ENCODE peak calls at places on chromosome 16, in five cellular contexts. One of them, this sample, is unnamed.

GRCh38 chr16:73054732-73055481 is 7.0 kb upstream of the ZFHX3 start:
- DNase-seq in stomach: no peak
- DNase-seq in non-pigmented ciliary epithelial cell: no peak
- DNase-seq in osteocyte: no peak
- DNase-seq in activated naive CD8-positive, alpha-beta T cell treated with anti-CD3 and anti-CD28 coated beads, Interleukin-2, amount 50 U/mL, for 24 hours: no peak
- DNase-seq in this sample: no peak

GRCh38 chr16:58118801-58119508 is 10.2 kb downstream of the CFAP20 start:
- DNase-seq in activated naive CD8-positive, alpha-beta T cell treated with anti-CD3 and anti-CD28 coated beads, Interleukin-2, amount 50 U/mL, for 24 hours: no peak
- DNase-seq in osteocyte: no peak
- DNase-seq in non-pigmented ciliary epithelial cell: no peak
- DNase-seq in stomach: no peak
- DNase-seq in this sample: no peak

GRCh38 chr16:74563828-74564263 is 43.1 kb downstream of the GLG1 start:
- DNase-seq in osteocyte: no peak
- DNase-seq in activated naive CD8-positive, alpha-beta T cell treated with anti-CD3 and anti-CD28 coated beads, Interleukin-2, amount 50 U/mL, for 24 hours: peak; percentile 28
- DNase-seq in non-pigmented ciliary epithelial cell: no peak
- DNase-seq in stomach: peak; percentile 33
- DNase-seq in this sample: peak; percentile 55

GRCh38 chr16:9836118-9836736 is 346.0 kb downstream of the GRIN2A start:
- DNase-seq in activated naive CD8-positive, alpha-beta T cell treated with anti-CD3 and anti-CD28 coated beads, Interleukin-2, amount 50 U/mL, for 24 hours: no peak
- DNase-seq in stomach: no peak
- DNase-seq in osteocyte: no peak
- DNase-seq in non-pigmented ciliary epithelial cell: no peak
- DNase-seq in this sample: no peak

GRCh38 chr16:49833055-49833454 is 22.9 kb downstream of the ZNF423 start:
- DNase-seq in stomach: no peak
- DNase-seq in osteocyte: no peak
- DNase-seq in non-pigmented ciliary epithelial cell: no peak
- DNase-seq in activated naive CD8-positive, alpha-beta T cell treated with anti-CD3 and anti-CD28 coated beads, Interleukin-2, amount 50 U/mL, for 24 hours: no peak
- DNase-seq in this sample: no peak

GRCh38 chr16:11094075-11094593 is 149.8 kb downstream of the CLEC16A start:
- DNase-seq in stomach: no peak
- DNase-seq in non-pigmented ciliary epithelial cell: no peak
- DNase-seq in activated naive CD8-positive, alpha-beta T cell treated with anti-CD3 and anti-CD28 coated beads, Interleukin-2, amount 50 U/mL, for 24 hours: peak; percentile 69
- DNase-seq in osteocyte: no peak
- DNase-seq in this sample: peak; percentile 88

GRCh38 chr16:2371421-2371820 is 30.9 kb upstream of the ABCA3 start:
- DNase-seq in non-pigmented ciliary epithelial cell: no peak
- DNase-seq in stomach: no peak
- DNase-seq in osteocyte: no peak
- DNase-seq in activated naive CD8-positive, alpha-beta T cell treated with anti-CD3 and anti-CD28 coated beads, Interleukin-2, amount 50 U/mL, for 24 hours: no peak
- DNase-seq in this sample: no peak

GRCh38 chr16:88619859-88620655 is 18.3 kb upstream of the IL17C start:
- DNase-seq in non-pigmented ciliary epithelial cell: peak; percentile 37
- DNase-seq in activated naive CD8-positive, alpha-beta T cell treated with anti-CD3 and anti-CD28 coated beads, Interleukin-2, amount 50 U/mL, for 24 hours: peak; percentile 44
- DNase-seq in osteocyte: no peak
- DNase-seq in stomach: no peak
- DNase-seq in this sample: peak; percentile 83

GRCh38 chr16:28264656-28265055 is 27.7 kb upstream of the SBK1 start:
- DNase-seq in osteocyte: no peak
- DNase-seq in activated naive CD8-positive, alpha-beta T cell treated with anti-CD3 and anti-CD28 coated beads, Interleukin-2, amount 50 U/mL, for 24 hours: no peak
- DNase-seq in stomach: peak; percentile 52
- DNase-seq in non-pigmented ciliary epithelial cell: no peak
- DNase-seq in this sample: no peak

GRCh38 chr16:56667581-56668571 is at the start of gene MT1G:
- DNase-seq in activated naive CD8-positive, alpha-beta T cell treated with anti-CD3 and anti-CD28 coated beads, Interleukin-2, amount 50 U/mL, for 24 hours: no peak
- DNase-seq in osteocyte: no peak
- DNase-seq in stomach: peak; percentile 87
- DNase-seq in non-pigmented ciliary epithelial cell: no peak
- DNase-seq in this sample: peak; percentile 58

GRCh38 chr16:14301150-14302030 is 230.3 kb downstream of the MRTFB start:
- DNase-seq in activated naive CD8-positive, alpha-beta T cell treated with anti-CD3 and anti-CD28 coated beads, Interleukin-2, amount 50 U/mL, for 24 hours: no peak
- DNase-seq in non-pigmented ciliary epithelial cell: no peak
- DNase-seq in osteocyte: no peak
- DNase-seq in stomach: peak; percentile 42
- DNase-seq in this sample: peak; percentile 74

GRCh38 chr16:47258874-47259461 is 115.2 kb upstream of the NETO2 start:
- DNase-seq in osteocyte: no peak
- DNase-seq in non-pigmented ciliary epithelial cell: no peak
- DNase-seq in activated naive CD8-positive, alpha-beta T cell treated with anti-CD3 and anti-CD28 coated beads, Interleukin-2, amount 50 U/mL, for 24 hours: peak; percentile 9
- DNase-seq in stomach: no peak
- DNase-seq in this sample: peak; percentile 39

GRCh38 chr16:4086153-4086552 is 30.1 kb downstream of the ADCY9 start:
- DNase-seq in osteocyte: peak; percentile 70
- DNase-seq in non-pigmented ciliary epithelial cell: no peak
- DNase-seq in activated naive CD8-positive, alpha-beta T cell treated with anti-CD3 and anti-CD28 coated beads, Interleukin-2, amount 50 U/mL, for 24 hours: no peak
- DNase-seq in stomach: no peak
- DNase-seq in this sample: no peak

GRCh38 chr16:57367111-57367752 is 5.1 kb upstream of the CX3CL1 start:
- DNase-seq in stomach: no peak
- DNase-seq in non-pigmented ciliary epithelial cell: no peak
- DNase-seq in activated naive CD8-positive, alpha-beta T cell treated with anti-CD3 and anti-CD28 coated beads, Interleukin-2, amount 50 U/mL, for 24 hours: no peak
- DNase-seq in osteocyte: no peak
- DNase-seq in this sample: no peak

GRCh38 chr16:14420721-14421488 is 209.2 kb downstream of the PARN start:
- DNase-seq in non-pigmented ciliary epithelial cell: no peak
- DNase-seq in osteocyte: no peak
- DNase-seq in stomach: no peak
- DNase-seq in activated naive CD8-positive, alpha-beta T cell treated with anti-CD3 and anti-CD28 coated beads, Interleukin-2, amount 50 U/mL, for 24 hours: no peak
- DNase-seq in this sample: no peak

GRCh38 chr16:29745853-29746345 is at the start of gene C16orf54:
- DNase-seq in activated naive CD8-positive, alpha-beta T cell treated with anti-CD3 and anti-CD28 coated beads, Interleukin-2, amount 50 U/mL, for 24 hours: peak; percentile 90
- DNase-seq in non-pigmented ciliary epithelial cell: no peak
- DNase-seq in stomach: peak; percentile 73
- DNase-seq in osteocyte: no peak
- DNase-seq in this sample: peak; percentile 95

This sample was measured in activated CD8-positive, alpha-beta T cell treated with anti-CD3 and anti-CD28 coated beads for 36 hours.